ENCODE peak calls at places on chromosomes 6 and 20, in seven cellular contexts. W is AG10803, Y is heart right ventricle, J is choroid plexus epithelial cell, D is fibroblast of pulmonary artery, T is colonic mucosa, A is SK-N-SH. F is an unnamed sample.

GRCh38 chr20:14374191-14374590 is 36.8 kb upstream of the FLRT3 start:
- DNase-seq in W (no peak), Y (no peak), J (no peak), D (no peak), T (no peak), A (no peak), F (no peak)

GRCh38 chr20:19628570-19629134 is 129.4 kb upstream of the RIN2 start:
- DNase-seq in W (peak; percentile 58), Y (peak; percentile 50), J (peak; percentile 85), D (peak; percentile 80), T (peak; percentile 88), A (peak; percentile 62), F (peak; percentile 72)

GRCh38 chr6:37160922-37161778 is 8.8 kb upstream of the PIM1 start:
- DNase-seq in W (peak; percentile 58), Y (no peak), J (peak; percentile 68), D (peak; percentile 85), T (no peak), A (no peak), F (no peak)

GRCh38 chr20:41011551-41012067 is 17.0 kb upstream of the TOP1 start:
- DNase-seq in W (no peak), Y (no peak), J (no peak), D (no peak), T (no peak), A (no peak), F (peak; percentile 71)

GRCh38 chr20:25859649-25860530 is 163.2 kb upstream of the ZNF337 start:
- DNase-seq in W (peak; percentile 43), Y (peak; percentile 79), J (peak; percentile 64), D (peak; percentile 61), T (peak; percentile 56), A (peak; percentile 77), F (no peak)

GRCh38 chr6:48150701-48151100 is 39.7 kb upstream of the PTCHD4 start:
- DNase-seq in W (no peak), Y (no peak), J (no peak), D (no peak), T (no peak), A (no peak), F (no peak)

GRCh38 chr20:17635320-17635673 is 46.7 kb downstream of the RRBP1 start:
- DNase-seq in W (no peak), Y (no peak), J (no peak), D (no peak), T (no peak), A (no peak), F (no peak)

GRCh38 chr6:98039876-98040605 is 757.0 kb upstream of the MMS22L start:
- DNase-seq in W (peak; percentile 17), Y (no peak), J (peak; percentile 19), D (peak; percentile 8), T (no peak), A (no peak), F (no peak)

GRCh38 chr6:159095561-159096095 is 50.8 kb upstream of the TAGAP start:
- DNase-seq in W (no peak), Y (no peak), J (no peak), D (no peak), T (peak; percentile 12), A (no peak), F (no peak)

GRCh38 chr6:12458558-12458957 is 168.4 kb downstream of the EDN1 start:
- DNase-seq in W (peak; percentile 19), Y (no peak), J (no peak), D (no peak), T (no peak), A (no peak), F (no peak)

GRCh38 chr20:25007491-25008305 is 15.1 kb upstream of the APMAP start:
- DNase-seq in W (no peak), Y (peak; percentile 1), J (no peak), D (no peak), T (peak; percentile 16), A (no peak), F (no peak)

GRCh38 chr20:21710863-21711431 is 5.5 kb downstream of the PAX1 start:
- DNase-seq in W (no peak), Y (no peak), J (no peak), D (no peak), T (no peak), A (no peak), F (no peak)

DNA sequence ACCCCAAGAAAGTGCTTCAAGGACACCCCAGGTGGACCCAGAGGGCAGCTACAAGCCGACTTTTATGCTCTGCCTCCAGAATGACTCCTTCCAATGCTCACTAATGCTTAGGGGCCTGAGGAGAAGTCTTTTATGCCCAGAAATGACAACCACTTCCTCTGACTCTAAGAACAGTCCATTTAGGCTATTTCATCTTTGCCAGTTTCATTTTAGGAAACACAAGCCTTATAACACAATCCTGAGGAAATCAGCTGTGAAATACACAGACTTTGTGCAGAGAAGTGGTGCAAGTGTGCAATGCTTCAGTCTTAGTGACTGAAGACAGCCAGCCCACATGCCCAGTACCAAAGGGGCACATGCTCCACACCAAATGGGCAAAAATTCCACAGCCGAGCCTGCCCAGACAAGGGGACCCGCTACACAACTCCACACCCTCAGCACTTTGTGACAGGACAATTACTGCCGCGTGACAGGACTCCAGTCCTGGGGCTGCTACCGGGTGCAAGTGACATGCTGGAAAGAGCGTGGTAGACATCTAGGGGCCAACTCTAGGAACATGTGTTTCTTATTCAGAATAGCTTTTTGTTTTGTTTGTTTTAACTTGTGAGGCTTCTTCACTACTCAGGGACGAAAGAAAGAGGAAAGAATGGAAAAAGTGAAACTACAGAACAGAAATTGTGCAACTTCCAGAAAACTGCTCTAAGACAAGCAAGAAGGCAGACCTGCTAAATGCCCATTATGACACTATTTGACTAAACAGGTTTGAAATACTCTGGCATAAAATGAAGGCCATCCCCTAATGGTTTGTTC is 28.2 kb upstream of the PLAGL1 start:
- DNase-seq in W (peak; percentile 61), Y (no peak), J (peak; percentile 57), D (peak; percentile 39), T (peak; percentile 43), A (no peak), F (peak; percentile 45)
- TF ChIP-seq CTCF in W (peak; percentile 14), Y (peak; percentile 22), J (no peak), D (no peak), T (no peak), A (no peak), F (no peak)

GRCh38 chr6:76876922-76877553 is 586.3 kb downstream of the HTR1B start:
- DNase-seq in W (no peak), Y (peak; percentile 26), J (peak; percentile 65), D (peak; percentile 68), T (peak; percentile 65), A (peak; percentile 56), F (peak; percentile 6)
- TF ChIP-seq CTCF in W (no peak), Y (peak; percentile 45), J (peak; percentile 55), D (peak; percentile 47), T (peak; percentile 30), A (peak; percentile 76), F (no peak)

DNA sequence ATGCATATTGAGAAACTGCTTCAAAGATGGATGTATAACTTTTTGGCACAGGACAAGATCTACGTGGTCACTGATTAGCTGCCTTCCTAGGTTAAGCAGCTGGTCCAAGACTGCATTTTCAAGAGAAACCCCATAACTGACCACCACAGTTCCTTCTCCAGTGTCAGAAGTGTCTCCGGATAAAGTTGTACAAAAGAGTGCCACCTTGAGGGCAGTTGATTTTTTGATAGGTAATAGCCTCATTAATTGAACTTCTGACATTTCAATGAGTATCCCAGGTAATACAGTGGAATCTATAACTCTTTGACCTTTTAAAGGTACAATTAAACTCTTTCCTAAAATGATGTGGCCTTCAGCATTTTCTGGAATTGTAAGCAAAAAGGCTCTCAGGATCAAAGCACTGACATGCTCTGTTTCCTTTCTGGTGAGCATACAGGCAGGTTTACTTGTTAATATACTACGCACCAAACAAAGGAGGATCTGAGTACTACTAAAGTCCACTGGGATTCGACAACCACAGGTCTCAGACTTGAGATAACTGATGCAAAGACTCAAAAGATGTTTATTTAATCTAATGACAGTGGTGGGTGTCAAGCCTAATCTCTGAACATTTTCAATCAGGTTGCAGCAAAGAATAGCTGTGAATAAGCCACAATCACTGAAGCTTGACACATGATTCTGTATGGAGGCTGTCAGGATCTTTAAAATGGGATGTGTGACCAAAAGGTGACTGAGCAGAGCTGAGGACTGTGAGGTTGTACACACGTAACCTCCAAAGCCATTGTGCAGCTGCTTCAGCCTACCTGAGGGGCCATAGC is 21.2 kb downstream of the MKKS start:
- DNase-seq in W (no peak), Y (no peak), J (peak; percentile 36), D (peak; percentile 23), T (no peak), A (no peak), F (no peak)
- TF ChIP-seq CTCF in W (peak; percentile 24), Y (no peak), J (peak; percentile 44), D (peak; percentile 26), T (no peak), A (peak; percentile 55), F (peak; percentile 2)

DNA sequence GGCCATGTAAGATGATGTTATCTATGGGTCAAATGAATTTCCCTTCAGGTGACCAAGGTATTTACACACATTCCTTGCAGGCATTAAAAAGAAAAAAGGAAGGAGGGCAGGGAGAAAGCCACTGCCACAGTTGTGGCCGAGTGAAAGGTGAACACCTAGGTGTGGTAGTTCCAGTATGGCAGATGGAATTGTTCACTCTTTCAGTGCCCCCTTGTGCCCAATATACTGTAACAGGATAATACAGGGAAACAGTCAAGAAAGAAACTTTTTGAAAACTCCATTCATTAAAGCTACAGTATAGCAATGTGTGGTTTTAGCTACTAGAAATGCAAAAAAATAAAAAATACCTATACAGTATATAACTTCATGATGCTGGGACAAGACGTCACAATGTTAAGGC is 52.1 kb downstream of the BMP2 start:
- DNase-seq in W (no peak), Y (no peak), J (peak; percentile 35), D (peak; percentile 26), T (peak; percentile 29), A (no peak), F (no peak)
- TF ChIP-seq CTCF in W (peak; percentile 19), Y (peak; percentile 26), J (peak; percentile 55), D (peak; percentile 13), T (peak; percentile 40), A (peak; percentile 19), F (no peak)

GRCh38 chr6:26025894-26026832 is 61.1 kb upstream of the HFE start:
- DNase-seq in W (peak; percentile 92), Y (peak; percentile 96), J (peak; percentile 98), D (peak; percentile 96), T (peak; percentile 98), A (peak; percentile 59), F (peak; percentile 58)

GRCh38 chr6:26025047-26025893 is 62.0 kb upstream of the HFE start:
- DNase-seq in W (peak; percentile 63), Y (peak; percentile 48), J (peak; percentile 87), D (peak; percentile 83), T (no peak), A (no peak), F (no peak)

GRCh38 chr6:26028212-26028752 is 58.9 kb upstream of the HFE start:
- DNase-seq in W (no peak), Y (no peak), J (no peak), D (no peak), T (no peak), A (no peak), F (no peak)

GRCh38 chr6:26027491-26028211 is 59.6 kb upstream of the HFE start:
- DNase-seq in W (no peak), Y (no peak), J (no peak), D (no peak), T (no peak), A (no peak), F (no peak)

GRCh38 chr6:26026833-26027490 is 60.3 kb upstream of the HFE start:
- DNase-seq in W (peak; percentile 91), Y (peak; percentile 96), J (peak; percentile 96), D (peak; percentile 96), T (peak; percentile 99), A (peak; percentile 65), F (peak; percentile 63)
- TF ChIP-seq CTCF in W (no peak), Y (no peak), J (no peak), D (no peak), T (no peak), A (no peak), F (no peak)